ENCODE peak calls at places on chromosomes 4 and X, in four cellular contexts. One of them, this sample, is unnamed.

GRCh38 chrX:136268051-136269048 is 17.1 kb upstream of the MAP7D3 start:
- DNase-seq in AG04449: no peak
- DNase-seq in sciatic nerve: peak
- DNase-seq in mucosa of gallbladder: peak
- DNase-seq in this sample: no peak

GRCh38 chr4:7166981-7167700 is 25.2 kb upstream of the SORCS2 start:
- DNase-seq in AG04449: no peak
- DNase-seq in sciatic nerve: peak
- DNase-seq in mucosa of gallbladder: no peak
- DNase-seq in this sample: no peak

GRCh38 chr4:1318488-1319213 is 28.4 kb upstream of the UVSSA start:
- DNase-seq in AG04449: no peak
- DNase-seq in sciatic nerve: no peak
- DNase-seq in mucosa of gallbladder: no peak
- DNase-seq in this sample: no peak

GRCh38 chr4:52371861-52372260 is 287.2 kb downstream of the USP46 start:
- DNase-seq in AG04449: no peak
- DNase-seq in sciatic nerve: no peak
- DNase-seq in mucosa of gallbladder: no peak
- DNase-seq in this sample: no peak

GRCh38 chrX:153063315-153063714 is 7.0 kb downstream of the PNMA3 start:
- DNase-seq in AG04449: no peak
- DNase-seq in sciatic nerve: no peak
- DNase-seq in mucosa of gallbladder: no peak
- DNase-seq in this sample: peak

GRCh38 chrX:48522291-48522690 is 683 bp downstream of the EBP start:
- DNase-seq in AG04449: no peak
- DNase-seq in sciatic nerve: no peak
- DNase-seq in mucosa of gallbladder: no peak
- DNase-seq in this sample: no peak

GRCh38 chr4:92387459-92388069 is 83.8 kb downstream of the GRID2 start:
- DNase-seq in AG04449: no peak
- DNase-seq in sciatic nerve: no peak
- DNase-seq in mucosa of gallbladder: no peak
- DNase-seq in this sample: no peak

GRCh38 chrX:108331126-108331909 is 106.9 kb downstream of the COL4A6 start:
- DNase-seq in AG04449: no peak
- DNase-seq in sciatic nerve: no peak
- DNase-seq in mucosa of gallbladder: no peak
- DNase-seq in this sample: no peak

GRCh38 chrX:111349098-111349497 is 62.9 kb downstream of the DCX start:
- DNase-seq in AG04449: no peak
- DNase-seq in sciatic nerve: no peak
- DNase-seq in mucosa of gallbladder: no peak
- DNase-seq in this sample: no peak

GRCh38 chrX:30593435-30594200 is 16.1 kb upstream of the TASL start:
- DNase-seq in AG04449: no peak
- DNase-seq in sciatic nerve: no peak
- DNase-seq in mucosa of gallbladder: no peak
- DNase-seq in this sample: no peak

GRCh38 chr4:188387134-188387791 is 248.0 kb downstream of the TRIML1 start:
- DNase-seq in AG04449: peak
- DNase-seq in sciatic nerve: no peak
- DNase-seq in mucosa of gallbladder: no peak
- DNase-seq in this sample: no peak

GRCh38 chrX:7047951-7048350 is 99.6 kb upstream of the STS start:
- DNase-seq in AG04449: no peak
- DNase-seq in sciatic nerve: no peak
- DNase-seq in mucosa of gallbladder: no peak
- DNase-seq in this sample: no peak

GRCh38 chr4:6217716-6218381 is 17.5 kb upstream of the JAKMIP1 start:
- DNase-seq in AG04449: no peak
- DNase-seq in sciatic nerve: no peak
- DNase-seq in mucosa of gallbladder: no peak
- DNase-seq in this sample: no peak

GRCh38 chrX:21840199-21840557 is 761 bp downstream of the MBTPS2 start:
- DNase-seq in AG04449: no peak
- DNase-seq in sciatic nerve: no peak
- DNase-seq in mucosa of gallbladder: no peak
- DNase-seq in this sample: no peak

GRCh38 chr4:158168606-158169005 is 4.2 kb downstream of the GASK1B start:
- DNase-seq in AG04449: no peak
- DNase-seq in sciatic nerve: no peak
- DNase-seq in mucosa of gallbladder: no peak
- DNase-seq in this sample: no peak

GRCh38 chr4:7607156-7607910 is 172.6 kb upstream of the PSAPL1 start:
- DNase-seq in AG04449: peak
- DNase-seq in sciatic nerve: no peak
- DNase-seq in mucosa of gallbladder: peak
- DNase-seq in this sample: peak

GRCh38 chrX:66015152-66015827 is 24.6 kb downstream of the VSIG4 start:
- DNase-seq in AG04449: no peak
- DNase-seq in sciatic nerve: no peak
- DNase-seq in mucosa of gallbladder: peak
- DNase-seq in this sample: no peak

GRCh38 chr4:773214-773613 is 52.7 kb downstream of the CPLX1 start:
- DNase-seq in AG04449: no peak
- DNase-seq in sciatic nerve: no peak
- DNase-seq in mucosa of gallbladder: no peak
- DNase-seq in this sample: no peak

GRCh38 chr4:132065940-132066495 is 1083.1 kb upstream of the PCDH10 start:
- DNase-seq in AG04449: no peak
- DNase-seq in sciatic nerve: no peak
- DNase-seq in mucosa of gallbladder: no peak
- DNase-seq in this sample: no peak

GRCh38 chrX:10098235-10098819 is 58.4 kb upstream of the CLCN4 start:
- DNase-seq in AG04449: no peak
- DNase-seq in sciatic nerve: no peak
- DNase-seq in mucosa of gallbladder: no peak
- DNase-seq in this sample: no peak

GRCh38 chr4:23135792-23136645 is 443.3 kb downstream of the GBA3 start:
- DNase-seq in AG04449: no peak
- DNase-seq in sciatic nerve: no peak
- DNase-seq in mucosa of gallbladder: no peak
- DNase-seq in this sample: peak

GRCh38 chr4:2617955-2618354 is 81.5 kb downstream of the FAM193A start:
- DNase-seq in AG04449: no peak
- DNase-seq in sciatic nerve: no peak
- DNase-seq in mucosa of gallbladder: no peak
- DNase-seq in this sample: no peak

GRCh38 chr4:134935320-134935719 is 733.7 kb upstream of the PABPC4L start:
- DNase-seq in AG04449: no peak
- DNase-seq in sciatic nerve: no peak
- DNase-seq in mucosa of gallbladder: no peak
- DNase-seq in this sample: no peak

GRCh38 chr4:15100380-15100779 is 98.1 kb downstream of the CPEB2 start:
- DNase-seq in AG04449: no peak
- DNase-seq in sciatic nerve: no peak
- DNase-seq in mucosa of gallbladder: no peak
- DNase-seq in this sample: no peak

GRCh38 chr4:131296192-131296591 is 1852.9 kb upstream of the PCDH10 start:
- DNase-seq in AG04449: no peak
- DNase-seq in sciatic nerve: no peak
- DNase-seq in mucosa of gallbladder: no peak
- DNase-seq in this sample: no peak

GRCh38 chr4:566508-567295 is 9.4 kb downstream of the TMEM271 start:
- DNase-seq in AG04449: no peak
- DNase-seq in sciatic nerve: no peak
- DNase-seq in mucosa of gallbladder: no peak
- DNase-seq in this sample: no peak

GRCh38 chrX:139126493-139126892 is 404.0 kb upstream of the F9 start:
- DNase-seq in AG04449: no peak
- DNase-seq in sciatic nerve: no peak
- DNase-seq in mucosa of gallbladder: peak
- DNase-seq in this sample: no peak

GRCh38 chr4:155319506-155319905 is 57.3 kb downstream of the MAP9 start:
- DNase-seq in AG04449: no peak
- DNase-seq in sciatic nerve: no peak
- DNase-seq in mucosa of gallbladder: no peak
- DNase-seq in this sample: no peak